ENCODE peak calls at places on chromosomes 2 and 18, in four cellular contexts. R is CD8-positive, alpha-beta T cell; N is heart left ventricle; K is psoas muscle. Q is an unnamed sample.

GRCh38 chr2:135043345-135043744 is 3.9 kb downstream of the MAP3K19 start:
- DNase-seq in R (no peak), N (no peak), K (no peak), Q (no peak)

GRCh38 chr18:43574974-43575373 is 297.7 kb upstream of the SYT4 start:
- DNase-seq in R (no peak), N (no peak), K (no peak), Q (no peak)

GRCh38 chr2:72940786-72941185 is 23.5 kb downstream of the EMX1 start:
- DNase-seq in R (no peak), N (peak; percentile 54), K (no peak), Q (no peak)

GRCh38 chr2:23645181-23645808 is 260.3 kb downstream of the KLHL29 start:
- DNase-seq in R (no peak), N (no peak), K (no peak), Q (no peak)

GRCh38 chr2:84969511-84970265 is 1.3 kb upstream of the KCMF1 start:
- DNase-seq in R (no peak), N (no peak), K (no peak), Q (peak; percentile 20)

GRCh38 chr2:58182527-58182926 is 58.6 kb downstream of the FANCL start:
- DNase-seq in R (no peak), N (no peak), K (no peak), Q (no peak)

GRCh38 chr2:151900261-151900660 is 72.0 kb upstream of the ARL5A start:
- DNase-seq in R (no peak), N (no peak), K (no peak), Q (no peak)

GRCh38 chr2:88321614-88322248 is 130.8 kb downstream of the FOXI3 start:
- DNase-seq in R (no peak), N (no peak), K (no peak), Q (no peak)

GRCh38 chr18:24414349-24415003 is 12.0 kb upstream of the IMPACT start:
- DNase-seq in R (no peak), N (no peak), K (no peak), Q (no peak)

GRCh38 chr2:232444409-232445148 is 11.4 kb upstream of the ALPI start:
- DNase-seq in R (peak; percentile 66), N (no peak), K (peak; percentile 68), Q (no peak)

GRCh38 chr2:235054497-235054896 is 102.7 kb downstream of the SH3BP4 start:
- DNase-seq in R (no peak), N (no peak), K (no peak), Q (no peak)

GRCh38 chr2:1618191-1618961 is 125.9 kb downstream of the PXDN start:
- DNase-seq in R (no peak), N (no peak), K (no peak), Q (no peak)

GRCh38 chr18:3219621-3220335 is at the start of gene MYOM1:
- DNase-seq in R (no peak), N (no peak), K (no peak), Q (no peak)

GRCh38 chr2:168254158-168254935 is 7.0 kb upstream of the STK39 start:
- DNase-seq in R (no peak), N (no peak), K (no peak), Q (no peak)

GRCh38 chr2:47581201-47581600 is 178.2 kb downstream of the MSH2 start:
- DNase-seq in R (no peak), N (no peak), K (no peak), Q (no peak)

GRCh38 chr2:7572460-7572859 is 655.2 kb downstream of the RNF144A start:
- DNase-seq in R (peak; percentile 72), N (no peak), K (no peak), Q (no peak)

GRCh38 chr2:168135121-168135520 is 112.3 kb downstream of the STK39 start:
- DNase-seq in R (no peak), N (no peak), K (no peak), Q (no peak)

GRCh38 chr2:127906206-127906926 is 20.6 kb upstream of the AMMECR1L start:
- DNase-seq in R (no peak), N (no peak), K (no peak), Q (no peak)

GRCh38 chr2:10891391-10891790 is 20.3 kb upstream of the KCNF1 start:
- DNase-seq in R (no peak), N (no peak), K (no peak), Q (no peak)

GRCh38 chr18:58996131-58996632 is 131.5 kb downstream of the ZNF532 start:
- DNase-seq in R (no peak), N (no peak), K (no peak), Q (no peak)

GRCh38 chr18:35282353-35282752 is 7.7 kb downstream of the ZSCAN30 start:
- DNase-seq in R (no peak), N (no peak), K (no peak), Q (no peak)
- TF ChIP-seq CTCF in R (no peak), N (no peak), K (no peak), Q (no peak)

GRCh38 chr2:36701391-36701795 is 4.9 kb downstream of the VIT start:
- DNase-seq in R (no peak), N (no peak), K (no peak), Q (no peak)
- TF ChIP-seq CTCF in R (no peak), N (no peak), K (no peak), Q (no peak)

GRCh38 chr2:17148298-17149228 is 369.7 kb downstream of the RAD51AP2 start:
- DNase-seq in R (no peak), N (no peak), K (no peak), Q (no peak)
- TF ChIP-seq CTCF in R (no peak), N (no peak), K (no peak), Q (no peak)

DNA sequence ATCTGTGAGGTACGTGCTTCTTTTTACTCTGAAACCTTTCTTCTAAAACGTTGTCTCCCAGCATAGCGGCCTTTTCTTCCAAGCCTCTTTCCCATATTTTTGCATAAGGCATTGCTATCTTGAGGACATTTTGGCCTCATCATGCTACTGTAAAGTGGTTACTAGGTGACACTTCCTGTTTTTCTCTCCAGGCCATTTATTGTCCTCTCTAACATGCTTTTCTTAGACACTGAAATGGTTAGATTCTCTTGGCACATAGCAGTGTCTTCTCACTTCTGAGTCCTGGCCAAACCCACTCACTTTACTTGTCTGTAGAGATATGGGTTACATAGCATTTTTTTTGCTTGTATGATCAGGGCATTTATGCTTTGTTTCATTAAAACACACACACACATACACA is 50.1 kb upstream of the KCNH7 start:
- DNase-seq in R (no peak), N (no peak), K (no peak), Q (no peak)
- TF ChIP-seq CTCF in R (no peak), N (no peak), K (no peak), Q (no peak)

GRCh38 chr2:169362346-169363026 is at the start of gene LRP2:
- DNase-seq in R (peak; percentile 49), N (peak; percentile 55), K (peak; percentile 48), Q (peak; percentile 22)
- TF ChIP-seq CTCF in R (no peak), N (no peak), K (no peak), Q (no peak)

DNA sequence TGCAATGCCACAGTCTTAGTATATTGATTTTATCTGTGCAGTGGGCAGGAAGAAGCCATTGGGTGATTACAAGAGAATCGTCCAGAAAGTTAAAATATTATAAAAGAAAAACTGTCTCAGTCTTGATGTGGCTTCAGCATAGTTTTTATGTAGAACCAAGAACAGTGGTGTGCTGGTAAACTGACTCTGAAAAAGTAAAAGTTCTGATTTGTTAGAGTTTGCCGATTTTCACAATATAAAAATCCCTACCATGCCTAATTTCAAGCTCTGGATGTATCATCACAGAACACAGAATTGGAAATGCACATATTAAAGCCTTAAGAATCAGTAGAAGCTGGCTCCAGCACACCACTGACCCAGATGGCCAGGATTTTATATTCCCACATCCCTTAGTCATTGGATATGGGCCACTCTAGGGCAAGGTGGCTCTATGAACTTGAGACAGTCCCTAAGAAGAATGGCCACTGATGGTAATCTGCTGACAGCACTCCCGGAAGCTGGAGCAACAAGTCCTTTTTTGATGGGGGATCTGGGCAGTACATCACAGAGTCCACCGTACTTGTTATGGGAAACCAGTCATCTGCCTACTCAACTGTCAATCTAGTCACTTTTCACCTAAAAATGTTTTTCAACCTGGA is 9.3 kb upstream of the PLEKHM3 start:
- DNase-seq in R (no peak), N (no peak), K (no peak), Q (no peak)
- TF ChIP-seq CTCF in R (no peak), N (no peak), K (no peak), Q (no peak)

GRCh38 chr2:44937688-44938240 is 3.7 kb upstream of the SIX3 start:
- DNase-seq in R (no peak), N (no peak), K (peak; percentile 49), Q (no peak)
- TF ChIP-seq CTCF in R (no peak), N (no peak), K (no peak), Q (no peak)

GRCh38 chr2:233479616-233480489 is 86.7 kb downstream of the USP40 start:
- DNase-seq in R (no peak), N (no peak), K (peak; percentile 49), Q (no peak)

GRCh38 chr2:233476083-233476410 is 90.5 kb downstream of the USP40 start:
- DNase-seq in R (peak; percentile 38), N (no peak), K (peak; percentile 48), Q (no peak)

GRCh38 chr2:233480490-233481202 is 85.9 kb downstream of the USP40 start:
- DNase-seq in R (no peak), N (no peak), K (peak; percentile 93), Q (no peak)

GRCh38 chr2:233476651-233477547 is 89.7 kb downstream of the USP40 start:
- DNase-seq in R (peak; percentile 46), N (no peak), K (peak; percentile 56), Q (no peak)

GRCh38 chr2:233477548-233478433 is 88.8 kb downstream of the USP40 start:
- DNase-seq in R (peak; percentile 37), N (no peak), K (peak; percentile 51), Q (no peak)
- TF ChIP-seq CTCF in R (no peak), N (no peak), K (no peak), Q (no peak)

GRCh38 chr18:67705748-67706147 is 189.2 kb upstream of the DSEL start:
- DNase-seq in R (no peak), N (no peak), K (no peak), Q (no peak)
- TF ChIP-seq CTCF in R (no peak), N (no peak), K (no peak), Q (no peak)

Q was measured in natural killer cell.